ENCODE peak calls at places on chromosomes 2 and 18, in nine cellular contexts. J is pancreas; P is nephron progenitor cell; E is central memory CD4-positive, alpha-beta T cell; M is retina; V is stromal cell of bone marrow; H is HTR-8/SVneo; S is Ammon's horn; N is NCI-H510A. G is an unnamed sample.

GRCh38 chr18:75164479-75164878 is 44.5 kb downstream of the PTGR3 start:
- DNase-seq in V (no peak), M (no peak), P (no peak), H (no peak), J (no peak), E (no peak), N (no peak), S (no peak), G (no peak)

GRCh38 chr2:1600191-1601063 is 143.9 kb downstream of the PXDN start:
- DNase-seq in S (no peak), N (no peak), H (no peak), J (no peak), M (no peak), P (no peak), E (no peak), V (no peak), G (peak; percentile 35)

GRCh38 chr2:211396815-211397214 is 840.4 kb downstream of the CPS1 start:
- DNase-seq in V (no peak), H (no peak), J (peak; percentile 5), N (peak; percentile 11), P (no peak), S (peak; percentile 51), M (no peak), E (no peak), G (no peak)

GRCh38 chr2:100647709-100648108 is 84.9 kb downstream of the PDCL3 start:
- DNase-seq in S (no peak), E (no peak), M (no peak), J (no peak), H (no peak), V (no peak), P (no peak), N (no peak), G (no peak)

GRCh38 chr2:109322111-109322510 is 193.1 kb downstream of the SH3RF3 start:
- DNase-seq in N (no peak), S (peak; percentile 80), E (no peak), H (peak; percentile 65), P (no peak), J (peak; percentile 48), M (no peak), V (peak; percentile 96), G (peak; percentile 91)

GRCh38 chr2:151862688-151863087 is 34.5 kb upstream of the ARL5A start:
- DNase-seq in E (no peak), J (no peak), S (no peak), M (no peak), H (no peak), V (no peak), N (peak; percentile 39), P (no peak), G (no peak)

GRCh38 chr2:28618221-28619141 is 122.6 kb downstream of the PLB1 start:
- DNase-seq in V (no peak), S (no peak), P (no peak), M (no peak), H (no peak), N (no peak), J (no peak), E (no peak), G (no peak)

GRCh38 chr2:33241581-33241980 is 234.9 kb upstream of the RASGRP3 start:
- DNase-seq in V (peak; percentile 62), J (no peak), N (no peak), E (no peak), H (no peak), M (no peak), S (no peak), P (no peak), G (no peak)

GRCh38 chr2:203533696-203534471 is 1.2 kb downstream of the RAPH1 start:
- DNase-seq in J (no peak), E (peak; percentile 35), S (peak; percentile 14), N (no peak), P (peak; percentile 1), V (peak; percentile 27), H (peak; percentile 20), M (peak; percentile 41), G (no peak)

GRCh38 chr2:85888020-85888744 is 608 bp downstream of the ST3GAL5 start:
- DNase-seq in S (peak; percentile 62), M (peak; percentile 83), E (peak; percentile 26), N (no peak), V (no peak), P (no peak), J (peak; percentile 10), H (no peak), G (no peak)

GRCh38 chr2:152456262-152456661 is 121.3 kb downstream of the FMNL2 start:
- DNase-seq in M (no peak), H (no peak), J (no peak), E (no peak), N (no peak), S (no peak), V (no peak), P (no peak), G (no peak)

GRCh38 chr2:127986548-127987079 is 41.2 kb downstream of the SAP130 start:
- DNase-seq in M (no peak), N (no peak), E (no peak), V (no peak), S (peak; percentile 74), H (no peak), J (no peak), P (no peak), G (no peak)

GRCh38 chr2:233459426-233459825 is 105.1 kb downstream of the DGKD start:
- DNase-seq in N (no peak), V (no peak), J (no peak), E (no peak), M (no peak), S (no peak), H (no peak), P (no peak), G (no peak)

GRCh38 chr2:171832489-171832888 is 61.6 kb downstream of the SLC25A12 start:
- DNase-seq in E (no peak), V (no peak), N (no peak), P (no peak), J (no peak), M (no peak), S (no peak), H (no peak), G (no peak)

GRCh38 chr2:8511868-8512612 is 169.8 kb upstream of the ID2 start:
- DNase-seq in P (no peak), M (no peak), V (peak; percentile 67), J (no peak), N (no peak), E (no peak), S (no peak), H (no peak), G (no peak)

GRCh38 chr2:235051436-235052260 is 99.8 kb downstream of the SH3BP4 start:
- DNase-seq in H (no peak), S (no peak), P (no peak), J (no peak), E (no peak), M (no peak), V (no peak), N (no peak), G (no peak)

GRCh38 chr2:216829533-216829932 is 30.3 kb downstream of the TNP1 start:
- DNase-seq in H (peak; percentile 9), J (peak; percentile 57), V (peak; percentile 61), E (no peak), M (no peak), S (no peak), N (peak; percentile 36), P (no peak), G (peak; percentile 85)

GRCh38 chr2:121888189-121888557 is 132.7 kb downstream of the TSN start:
- DNase-seq in P (peak; percentile 37), H (no peak), V (no peak), S (no peak), E (no peak), M (no peak), J (no peak), N (no peak), G (no peak)

GRCh38 chr2:239574054-239574433 is 173.2 kb upstream of the HDAC4 start:
- DNase-seq in E (no peak), H (no peak), P (no peak), S (no peak), J (no peak), V (no peak), M (no peak), N (no peak), G (no peak)

G was measured in gastrocnemius medialis.